ENCODE peak calls at places on chromosomes 7 and 10, in ten cellular contexts. U is sigmoid colon, P is endodermal cell, F is HCT116, Z is heart right ventricle, D is osteoblast, G is mammary epithelial cell, X is heart left ventricle, R is right lobe of liver, L is breast epithelium. K is an unnamed sample.

GRCh38 chr7:8765374-8765773 is 332.0 kb downstream of the NXPH1 start:
- DNase-seq in U (no peak), P (no peak), F (no peak), Z (no peak), D (no peak), G (no peak), X (no peak), R (no peak), L (no peak), K (no peak)

GRCh38 chr10:103042129-103042528 is 124.0 kb downstream of the CNNM2 start:
- DNase-seq in U (no peak), P (peak; percentile 84), F (no peak), Z (no peak), D (no peak), G (peak; percentile 46), X (no peak), R (no peak), L (no peak), K (no peak)

GRCh38 chr7:73830618-73830871 is 251 bp upstream of the CLDN4 start:
- DNase-seq in U (no peak), P (no peak), F (no peak), Z (no peak), D (no peak), G (peak; percentile 75), X (no peak), R (no peak), L (no peak), K (no peak)

GRCh38 chr7:37482505-37482904 is 33.8 kb upstream of the ELMO1 start:
- DNase-seq in U (no peak), P (no peak), F (no peak), Z (no peak), D (no peak), G (no peak), X (no peak), R (no peak), L (no peak), K (no peak)

GRCh38 chr10:21330628-21331020 is 194.9 kb downstream of the SKIDA1 start:
- DNase-seq in U (no peak), P (no peak), F (no peak), Z (peak; percentile 54), D (no peak), G (no peak), X (peak; percentile 42), R (no peak), L (no peak), K (no peak)

GRCh38 chr7:47783456-47784240 is 164.6 kb downstream of the PKD1L1 start:
- DNase-seq in U (peak; percentile 75), P (no peak), F (peak; percentile 77), Z (no peak), D (no peak), G (peak; percentile 90), X (peak; percentile 20), R (no peak), L (no peak), K (no peak)

GRCh38 chr7:87212478-87212877 is 7.1 kb downstream of the TMEM243 start:
- DNase-seq in U (no peak), P (no peak), F (no peak), Z (no peak), D (no peak), G (no peak), X (no peak), R (no peak), L (no peak), K (no peak)

GRCh38 chr7:140541513-140542192 is 62.3 kb upstream of the MKRN1 start:
- DNase-seq in U (peak; percentile 91), P (peak; percentile 90), F (peak; percentile 75), Z (peak; percentile 38), D (peak; percentile 97), G (peak; percentile 87), X (peak; percentile 54), R (peak; percentile 78), L (no peak), K (peak; percentile 79)

GRCh38 chr10:74924251-74924954 is 98.0 kb downstream of the KAT6B start:
- DNase-seq in U (no peak), P (no peak), F (peak; percentile 57), Z (no peak), D (peak; percentile 62), G (peak; percentile 87), X (no peak), R (no peak), L (no peak), K (no peak)

DNA sequence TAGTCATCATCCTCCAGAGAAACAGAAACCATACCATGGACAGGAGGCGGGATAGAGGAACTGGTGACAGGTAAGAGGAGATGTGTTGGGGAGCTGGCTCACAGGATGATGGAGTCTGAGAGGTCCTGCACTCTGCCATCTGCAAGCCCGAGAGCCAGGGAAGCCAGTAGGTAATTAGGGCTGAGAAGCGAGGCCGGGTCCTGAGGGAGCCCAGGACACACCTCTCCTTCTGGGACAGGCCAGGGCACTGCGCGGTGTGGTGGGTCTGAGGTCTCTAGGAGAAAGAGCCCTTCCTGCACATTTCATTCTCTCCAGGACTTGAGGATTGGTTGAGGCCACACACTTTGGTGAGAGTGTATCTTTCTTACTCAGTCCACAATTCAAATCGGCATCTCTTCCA is 415.5 kb downstream of the GLRX3 start:
- DNase-seq in U (no peak), P (no peak), F (no peak), Z (no peak), D (no peak), G (no peak), X (no peak), R (no peak), L (no peak), K (no peak)
- H3K9me3 ChIP-seq in U (no peaks in the 10 kb centered on the region), P (no peaks in the 10 kb centered on the region), F (no peaks in the 10 kb centered on the region), Z (no peaks in the 10 kb centered on the region), D (no peaks in the 10 kb centered on the region), G (peaks cover 37% of the 10 kb centered on the region), X (no peaks in the 10 kb centered on the region), R (no peaks in the 10 kb centered on the region), L (no peaks in the 10 kb centered on the region), K (no peaks in the 10 kb centered on the region)

GRCh38 chr7:120344276-120344675 is 71.3 kb downstream of the KCND2 start:
- DNase-seq in U (no peak), P (no peak), F (no peak), Z (no peak), D (no peak), G (no peak), X (no peak), R (no peak), L (no peak), K (no peak)
- H3K36me3 ChIP-seq in U (no peaks in the 10 kb centered on the region), P (no peaks in the 10 kb centered on the region), F (no peaks in the 10 kb centered on the region), Z (no peaks in the 10 kb centered on the region), D (no peaks in the 10 kb centered on the region), G (no peaks in the 10 kb centered on the region), X (no peaks in the 10 kb centered on the region), R (no peaks in the 10 kb centered on the region), L (no peaks in the 10 kb centered on the region), K (no peaks in the 10 kb centered on the region)

GRCh38 chr10:83164134-83164533 is 975.2 kb upstream of the GHITM start:
- DNase-seq in U (no peak), P (no peak), F (no peak), Z (no peak), D (no peak), G (no peak), X (no peak), R (no peak), L (no peak), K (no peak)

GRCh38 chr10:83165164-83165563 is 974.1 kb upstream of the GHITM start:
- DNase-seq in U (no peak), P (no peak), F (no peak), Z (no peak), D (no peak), G (no peak), X (no peak), R (no peak), L (no peak), K (no peak)

GRCh38 chr10:83167081-83167480 is 972.2 kb upstream of the GHITM start:
- DNase-seq in U (no peak), P (peak; percentile 40), F (no peak), Z (no peak), D (no peak), G (no peak), X (no peak), R (no peak), L (no peak), K (no peak)

DNA sequence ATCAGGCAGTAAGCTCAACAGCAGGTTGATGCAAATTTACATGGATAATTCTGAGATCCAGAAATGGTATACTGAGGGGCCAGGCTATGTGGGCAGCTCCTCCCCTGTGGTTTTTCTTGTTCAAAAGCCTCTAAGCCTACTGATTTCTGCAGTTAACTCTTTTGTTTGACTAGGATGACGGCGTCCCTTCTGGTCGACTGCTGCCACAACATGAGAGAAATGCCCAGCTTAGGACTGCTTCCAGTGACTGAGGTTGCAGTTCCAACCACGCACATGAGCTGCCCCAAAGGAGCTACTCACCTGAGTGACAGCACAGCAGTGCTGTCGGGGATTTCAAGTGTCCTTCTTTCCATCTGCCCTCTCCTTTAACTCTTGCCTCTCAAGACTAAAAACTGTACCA is 973.0 kb upstream of the GHITM start:
- DNase-seq in U (no peak), P (peak; percentile 87), F (no peak), Z (no peak), D (no peak), G (peak; percentile 25), X (no peak), R (no peak), L (no peak), K (peak; percentile 66)
- TF ChIP-seq CTCF in U (no peak), P (peak; percentile 72), F (no peak), Z (no peak), D (no peak), G (no peak), X (no peak), R (no peak), L (no peak), K (peak; percentile 67)

GRCh38 chr7:158192184-158192835 is 395.3 kb downstream of the PTPRN2 start:
- DNase-seq in U (no peak), P (no peak), F (no peak), Z (no peak), D (no peak), G (no peak), X (no peak), R (no peak), L (no peak), K (no peak)
- H3K9me3 ChIP-seq in U (peaks cover 3% of the 10 kb centered on the region), P (peaks cover 74% of the 10 kb centered on the region), F (no peaks in the 10 kb centered on the region), Z (peaks cover 22% of the 10 kb centered on the region), D (no peaks in the 10 kb centered on the region), G (peaks cover 47% of the 10 kb centered on the region), X (no peaks in the 10 kb centered on the region), R (no peaks in the 10 kb centered on the region), L (peaks cover 58% of the 10 kb centered on the region), K (peaks cover 5% of the 10 kb centered on the region)

GRCh38 chr10:121846555-121846954 is 81.3 kb downstream of the ATE1 start:
- DNase-seq in U (no peak), P (no peak), F (no peak), Z (no peak), D (no peak), G (no peak), X (no peak), R (no peak), L (no peak), K (no peak)
- H3K36me3 ChIP-seq in U (no peaks in the 10 kb centered on the region), P (peaks cover 42% of the 10 kb centered on the region), F (no peaks in the 10 kb centered on the region), Z (no peaks in the 10 kb centered on the region), D (no peaks in the 10 kb centered on the region), G (peaks cover 8% of the 10 kb centered on the region), X (peaks cover 32% of the 10 kb centered on the region), R (no peaks in the 10 kb centered on the region), L (peaks cover 6% of the 10 kb centered on the region), K (peaks cover 6% of the 10 kb centered on the region)

DNA sequence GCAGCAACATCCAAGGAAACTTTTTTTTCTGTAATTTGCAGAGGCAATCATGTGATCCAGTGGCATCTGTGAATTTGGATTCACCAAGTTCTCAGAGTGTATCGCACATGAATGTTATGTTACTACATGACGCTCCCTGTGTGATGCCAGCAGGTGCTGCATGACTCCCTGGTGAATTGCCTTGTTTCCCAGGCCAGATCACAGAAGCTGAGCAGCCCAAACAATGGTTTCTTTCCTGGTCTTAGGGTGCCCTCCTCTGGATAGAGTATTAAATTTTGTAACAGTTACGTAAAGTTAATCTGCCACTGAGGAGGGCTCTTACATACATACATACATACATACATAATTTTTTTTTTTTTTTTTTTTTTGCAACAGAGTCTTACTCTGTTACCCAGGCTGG is 3.6 kb downstream of the ZSCAN21 start:
- DNase-seq in U (peak; percentile 70), P (peak; percentile 70), F (peak; percentile 57), Z (peak; percentile 13), D (peak; percentile 93), G (peak; percentile 73), X (peak; percentile 13), R (peak; percentile 64), L (no peak), K (peak; percentile 40)
- TF ChIP-seq CTCF in U (peak; percentile 47), P (peak; percentile 61), F (peak; percentile 17), Z (no peak), D (peak; percentile 37), G (peak; percentile 42), X (peak; percentile 32), R (peak; percentile 66), L (peak; percentile 53), K (no peak)

K was measured in WERI-Rb-1.